ENCODE peak calls at places on chromosomes 13 and 19, in four cellular contexts. K, A, M and J are unnamed samples. For H3K4me1, the result is how much of the 10 kb centered on the place peaks cover.

GRCh38 chr13:97978661-97979450 is 25.4 kb downstream of the IPO5 start:
- DNase-seq in K (no peak), A (no peak), M (peak), J (no peak)

GRCh38 chr19:8251025-8251472 is 41.9 kb downstream of the CERS4 start:
- DNase-seq in K (peak), A (no peak), M (no peak), J (no peak)

GRCh38 chr19:7862413-7862951 is 11.7 kb downstream of the PRR36 start:
- DNase-seq in K (no peak), A (no peak), M (peak), J (peak)

GRCh38 chr13:26721251-26721939 is 39.2 kb downstream of the GPR12 start:
- DNase-seq in K (no peak), A (no peak), M (no peak), J (no peak)

GRCh38 chr13:39663508-39663907 is 8.0 kb downstream of the COG6 start:
- DNase-seq in K (no peak), A (no peak), M (no peak), J (no peak)

GRCh38 chr19:54179921-54180452 is 7.0 kb upstream of the TMC4 start:
- DNase-seq in K (no peak), A (no peak), M (peak), J (peak)

GRCh38 chr19:15155296-15155695 is 45.5 kb downstream of the NOTCH3 start:
- DNase-seq in K (no peak), A (no peak), M (no peak), J (no peak)

GRCh38 chr13:48562296-48563066 is 29.6 kb upstream of the RCBTB2 start:
- DNase-seq in K (no peak), A (no peak), M (no peak), J (no peak)

GRCh38 chr13:34164585-34164984 is 346.6 kb downstream of the RFC3 start:
- DNase-seq in K (no peak), A (no peak), M (peak), J (no peak)

DNA sequence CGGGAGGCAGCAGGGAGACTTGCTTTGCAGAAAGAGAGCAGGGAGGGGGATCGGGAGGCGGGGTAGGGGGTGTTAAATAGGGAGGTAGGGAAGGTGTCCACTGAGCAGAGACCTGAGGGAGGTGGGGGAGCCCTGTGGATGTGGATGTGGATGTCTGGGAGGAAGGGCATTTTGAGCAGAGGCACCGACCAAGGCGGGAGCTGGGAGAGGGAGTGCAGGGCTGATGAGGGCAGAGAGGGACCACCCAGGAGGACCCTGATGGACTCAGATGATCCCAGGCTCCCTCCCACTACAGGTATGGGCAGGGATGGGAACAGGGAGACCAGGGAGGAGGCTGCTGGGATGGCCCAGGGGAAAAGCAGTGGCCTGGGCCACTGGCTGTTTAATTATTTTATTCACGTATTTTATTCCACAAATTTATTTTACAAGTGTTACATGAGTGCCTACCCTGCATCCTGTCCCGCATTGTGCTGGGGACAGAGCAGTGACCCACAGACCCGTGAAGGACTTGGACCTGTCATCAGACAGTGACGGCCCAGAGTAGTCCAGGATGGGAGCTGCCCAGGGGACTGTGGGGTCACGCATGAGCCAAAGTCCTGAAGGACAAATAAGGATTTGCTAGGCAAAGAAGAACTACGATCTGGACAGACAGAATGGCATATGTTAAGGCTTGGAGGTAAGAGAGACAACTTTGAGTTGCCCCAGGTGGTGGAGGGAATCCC is 5.3 kb downstream of the GRAMD1A start:
- DNase-seq in K (no peak), A (no peak), M (no peak), J (no peak)
- H3K4me1 ChIP-seq in K (under half), A (under half), M (under half), J (under half)

DNA sequence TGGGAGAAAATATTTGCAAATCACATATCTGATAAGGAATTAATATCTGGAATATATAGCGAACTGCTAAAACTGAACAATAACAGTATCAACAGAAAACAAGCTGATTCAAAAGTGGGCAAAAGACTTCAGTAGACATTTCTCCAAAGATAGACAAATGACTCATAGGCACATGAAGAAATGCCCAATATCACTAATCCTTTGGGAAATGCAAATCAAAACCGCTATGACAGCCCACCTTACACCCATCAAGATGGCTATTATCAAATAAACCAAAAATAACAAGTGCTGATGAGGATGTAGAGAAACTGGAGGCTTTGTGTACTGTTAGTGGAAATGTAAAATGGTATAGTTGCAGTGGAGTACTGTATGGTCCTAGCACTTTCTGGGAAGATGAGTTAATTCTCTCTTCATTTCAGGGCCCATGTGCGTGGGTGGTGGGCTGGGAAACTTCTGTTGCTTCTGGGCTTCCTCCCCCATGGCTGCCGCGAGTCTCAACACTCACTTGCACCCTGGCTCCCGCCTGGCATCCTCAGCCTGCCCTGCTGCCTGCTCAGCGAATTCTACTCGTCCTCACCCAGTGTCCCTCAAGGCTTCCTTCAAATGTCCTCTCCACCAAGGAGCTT is 12.4 kb upstream of the GJA3 start:
- DNase-seq in K (no peak), A (no peak), M (no peak), J (no peak)
- H3K4me3 ChIP-seq in K (no peak), A (no peak), M (no peak), J (no peak)

GRCh38 chr19:4373601-4374441 is 26.5 kb downstream of the SH3GL1 start:
- DNase-seq in K (no peak), A (no peak), M (no peak), J (peak)

GRCh38 chr19:4375164-4375619 is 25.2 kb downstream of the SH3GL1 start:
- DNase-seq in K (no peak), A (no peak), M (no peak), J (peak)

GRCh38 chr19:4372630-4373367 is 27.5 kb downstream of the SH3GL1 start:
- DNase-seq in K (no peak), A (no peak), M (no peak), J (no peak)

GRCh38 chr19:4375620-4376228 is 24.6 kb downstream of the SH3GL1 start:
- DNase-seq in K (no peak), A (no peak), M (peak), J (peak)

GRCh38 chr19:4374451-4375163 is 25.7 kb downstream of the SH3GL1 start:
- DNase-seq in K (peak), A (no peak), M (no peak), J (peak)
- H3K4me1 ChIP-seq in K (half or more), A (under half), M (under half), J (under half)

GRCh38 chr13:90675129-90675528 is 672.4 kb upstream of the MIR17HG start:
- DNase-seq in K (no peak), A (no peak), M (no peak), J (peak)
- H3K4me3 ChIP-seq in K (no peak), A (no peak), M (no peak), J (no peak)